ENCODE peak calls at places on chromosomes 13 and 19, in five cellular contexts. One of them, this sample, is unnamed.

GRCh38 chr19:47631681-47632446 is 22.9 kb downstream of the BICRA start:
- DNase-seq in GM04504: no peak
- DNase-seq in NCI-H2227 treated with DMSO at 0.1 percent for 48 hours: no peak
- DNase-seq in progenitor cell of endocrine pancreas: no peak
- DNase-seq in lung microvascular endothelial cell: no peak
- DNase-seq in this sample: no peak

GRCh38 chr19:16070366-16070990 is 5.8 kb upstream of the TPM4 start:
- DNase-seq in GM04504: no peak
- DNase-seq in NCI-H2227 treated with DMSO at 0.1 percent for 48 hours: no peak
- DNase-seq in progenitor cell of endocrine pancreas: no peak
- DNase-seq in lung microvascular endothelial cell: peak; percentile 97
- DNase-seq in this sample: peak; percentile 86

GRCh38 chr19:12574036-12574435 is 22.8 kb upstream of the ZNF564 start:
- DNase-seq in GM04504: no peak
- DNase-seq in NCI-H2227 treated with DMSO at 0.1 percent for 48 hours: no peak
- DNase-seq in progenitor cell of endocrine pancreas: no peak
- DNase-seq in lung microvascular endothelial cell: no peak
- DNase-seq in this sample: no peak

GRCh38 chr19:34555447-34555846 is 73.9 kb downstream of the WTIP start:
- DNase-seq in GM04504: no peak
- DNase-seq in NCI-H2227 treated with DMSO at 0.1 percent for 48 hours: peak; percentile 69
- DNase-seq in progenitor cell of endocrine pancreas: no peak
- DNase-seq in lung microvascular endothelial cell: peak; percentile 71
- DNase-seq in this sample: no peak

GRCh38 chr19:310141-310651 is 19.0 kb upstream of the PLPP2 start:
- DNase-seq in GM04504: no peak
- DNase-seq in NCI-H2227 treated with DMSO at 0.1 percent for 48 hours: no peak
- DNase-seq in progenitor cell of endocrine pancreas: no peak
- DNase-seq in lung microvascular endothelial cell: peak; percentile 61
- DNase-seq in this sample: no peak

GRCh38 chr13:30968734-30969335 is 36.4 kb downstream of the TEX26 start:
- DNase-seq in GM04504: peak; percentile 47
- DNase-seq in NCI-H2227 treated with DMSO at 0.1 percent for 48 hours: no peak
- DNase-seq in progenitor cell of endocrine pancreas: no peak
- DNase-seq in lung microvascular endothelial cell: no peak
- DNase-seq in this sample: no peak

GRCh38 chr13:110991991-110992508 is 77.2 kb upstream of the ANKRD10 start:
- DNase-seq in GM04504: no peak
- DNase-seq in NCI-H2227 treated with DMSO at 0.1 percent for 48 hours: no peak
- DNase-seq in progenitor cell of endocrine pancreas: no peak
- DNase-seq in lung microvascular endothelial cell: no peak
- DNase-seq in this sample: no peak

GRCh38 chr13:18628428-18628827 is 553.2 kb downstream of the TUBA3C start:
- DNase-seq in GM04504: no peak
- DNase-seq in NCI-H2227 treated with DMSO at 0.1 percent for 48 hours: peak; percentile 0
- DNase-seq in progenitor cell of endocrine pancreas: no peak
- DNase-seq in lung microvascular endothelial cell: no peak
- DNase-seq in this sample: no peak

GRCh38 chr13:32408296-32408998 is 19.5 kb downstream of the N4BP2L1 start:
- DNase-seq in GM04504: no peak
- DNase-seq in NCI-H2227 treated with DMSO at 0.1 percent for 48 hours: no peak
- DNase-seq in progenitor cell of endocrine pancreas: no peak
- DNase-seq in lung microvascular endothelial cell: no peak
- DNase-seq in this sample: no peak

GRCh38 chr19:55005684-55006488 is 32.2 kb downstream of the GP6 start:
- DNase-seq in GM04504: no peak
- DNase-seq in NCI-H2227 treated with DMSO at 0.1 percent for 48 hours: peak; percentile 55
- DNase-seq in progenitor cell of endocrine pancreas: no peak
- DNase-seq in lung microvascular endothelial cell: peak; percentile 81
- DNase-seq in this sample: peak; percentile 69

GRCh38 chr13:79560954-79561353 is 80.0 kb downstream of the NDFIP2 start:
- DNase-seq in GM04504: no peak
- DNase-seq in NCI-H2227 treated with DMSO at 0.1 percent for 48 hours: no peak
- DNase-seq in progenitor cell of endocrine pancreas: no peak
- DNase-seq in lung microvascular endothelial cell: no peak
- DNase-seq in this sample: no peak

GRCh38 chr19:46162731-46163130 is 14.7 kb downstream of the IGFL2 start:
- DNase-seq in GM04504: no peak
- DNase-seq in NCI-H2227 treated with DMSO at 0.1 percent for 48 hours: no peak
- DNase-seq in progenitor cell of endocrine pancreas: no peak
- DNase-seq in lung microvascular endothelial cell: no peak
- DNase-seq in this sample: no peak

GRCh38 chr19:1865172-1866010 is 2.0 kb upstream of the KLF16 start:
- DNase-seq in GM04504: no peak
- DNase-seq in NCI-H2227 treated with DMSO at 0.1 percent for 48 hours: no peak
- DNase-seq in progenitor cell of endocrine pancreas: no peak
- DNase-seq in lung microvascular endothelial cell: no peak
- DNase-seq in this sample: no peak

This sample was measured in T-cell.